ENCODE peak calls at places on chromosomes 1 and 21, in five cellular contexts. P is MM.1S, J is GM23338, X is astrocyte, I is PC-3. D is an unnamed sample. For H3K79me2, the result is how much of the 10 kb centered on the place peaks cover.

GRCh38 chr1:10252508-10252907 is 42.1 kb downstream of the KIF1B start:
- DNase-seq in J (no peak), P (no peak), I (peak), X (peak), D (peak)

GRCh38 chr1:181778630-181779285 is 282.8 kb downstream of the ZNF648 start:
- DNase-seq in X (peak), J (no peak), I (no peak), P (no peak), D (peak)

GRCh38 chr1:71621785-71622184 is 541.0 kb upstream of the ZRANB2 start:
- DNase-seq in X (peak), P (no peak), J (no peak), I (peak), D (no peak)

GRCh38 chr21:18940791-18941190 is 537.2 kb upstream of the TMPRSS15 start:
- DNase-seq in I (peak), J (no peak), P (no peak), X (no peak), D (no peak)

GRCh38 chr1:53091841-53092645 is 30.0 kb downstream of the PODN start:
- DNase-seq in X (peak), I (peak), J (no peak), P (no peak), D (no peak)

GRCh38 chr1:29777522-29777921 is 541.2 kb downstream of the PTPRU start:
- DNase-seq in P (no peak), I (no peak), X (no peak), J (no peak), D (no peak)

GRCh38 chr1:228416217-228416971 is at the start of gene TRIM17:
- DNase-seq in P (no peak), I (no peak), X (no peak), J (peak), D (peak)

GRCh38 chr1:228989676-228989991 is 254.4 kb downstream of the RHOU start:
- DNase-seq in J (no peak), I (no peak), P (no peak), X (no peak), D (no peak)

GRCh38 chr1:112335351-112335750 is 60.7 kb upstream of the CTTNBP2NL start:
- DNase-seq in P (no peak), I (no peak), X (peak), J (no peak), D (no peak)

GRCh38 chr1:179082308-179083030 is 599 bp downstream of the TOR3A start:
- DNase-seq in J (peak), P (peak), X (no peak), I (peak), D (peak)

GRCh38 chr1:34361121-34361520 is 184.4 kb downstream of the C1orf94 start:
- DNase-seq in P (no peak), I (no peak), J (no peak), X (no peak), D (no peak)

GRCh38 chr1:99766378-99766800 is at the start of gene FRRS1:
- DNase-seq in J (peak), P (peak), X (peak), I (peak), D (peak)

GRCh38 chr21:44518684-44519083 is 21.3 kb downstream of the KRTAP10-1 start:
- DNase-seq in P (no peak), X (no peak), I (no peak), J (no peak), D (no peak)

GRCh38 chr1:151157067-151157531 is 650 bp downstream of the TNFAIP8L2 start:
- DNase-seq in X (no peak), I (no peak), J (no peak), P (no peak), D (no peak)

GRCh38 chr1:210262167-210262896 is 29.7 kb downstream of the SERTAD4 start:
- DNase-seq in P (no peak), X (peak), J (no peak), I (peak), D (peak)

GRCh38 chr1:21936366-21937031 is 611 bp downstream of the HSPG2 start:
- DNase-seq in P (no peak), X (no peak), I (peak), J (no peak), D (no peak)

GRCh38 chr1:8727809-8728213 is 89.6 kb downstream of the RERE start:
- DNase-seq in P (no peak), I (no peak), J (no peak), X (no peak), D (no peak)

GRCh38 chr1:183304466-183305122 is 113.6 kb downstream of the NMNAT2 start:
- DNase-seq in X (no peak), P (no peak), J (no peak), I (peak), D (no peak)

GRCh38 chr1:156420209-156421061 is 51.4 kb downstream of the RHBG start:
- DNase-seq in J (peak), I (no peak), P (peak), X (no peak), D (no peak)

GRCh38 chr1:90348934-90349333 is 354.0 kb downstream of the ZNF326 start:
- DNase-seq in J (no peak), X (no peak), I (no peak), P (no peak), D (no peak)

GRCh38 chr1:39936724-39937491 is 18.0 kb upstream of the MFSD2A start:
- DNase-seq in X (no peak), P (no peak), J (no peak), I (no peak), D (no peak)

GRCh38 chr1:205275133-205275532 is 46.4 kb downstream of the NUAK2 start:
- DNase-seq in P (peak), J (no peak), X (no peak), I (no peak), D (no peak)

GRCh38 chr1:45205910-45206721 is at the start of gene ZSWIM5:
- DNase-seq in J (peak), P (peak), I (peak), X (peak), D (peak)

GRCh38 chr1:36401602-36402517 is 4.2 kb upstream of the LSM10 start:
- DNase-seq in J (no peak), X (no peak), I (no peak), P (no peak), D (no peak)

GRCh38 chr21:33541756-33542639 is at the start of gene GART:
- DNase-seq in J (peak), X (peak), I (peak), P (peak), D (peak)

DNA sequence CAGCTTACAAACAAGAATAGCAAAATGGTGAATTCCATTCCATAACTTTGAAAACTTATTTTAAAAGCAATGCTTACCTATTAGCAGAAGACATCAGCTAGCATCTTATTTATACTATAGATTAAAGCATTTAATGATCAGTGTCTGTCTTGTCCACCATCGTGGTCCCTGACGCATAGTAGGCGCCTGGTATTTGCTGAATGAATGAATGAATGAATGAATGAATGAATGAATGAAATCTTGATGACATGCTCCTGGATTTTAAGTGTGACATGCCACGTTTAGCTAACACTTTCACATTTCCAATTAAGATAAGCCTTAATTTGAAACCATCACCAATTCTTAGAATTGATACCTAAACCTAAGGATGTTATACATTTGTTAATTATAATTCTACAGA is 39.9 kb downstream of the COP1 start:
- DNase-seq in I (no peak), P (no peak), J (no peak), X (no peak), D (no peak)
- TF ChIP-seq CTCF in I (no peak), P (no peak), J (no peak), X (no peak), D (no peak)

GRCh38 chr1:48758976-48759375 is 17.7 kb downstream of the BEND5 start:
- DNase-seq in I (no peak), P (no peak), X (no peak), J (no peak), D (no peak)
- H3K79me2 ChIP-seq in I (under half), P (under half), X (under half), J (under half), D (under half)

DNA sequence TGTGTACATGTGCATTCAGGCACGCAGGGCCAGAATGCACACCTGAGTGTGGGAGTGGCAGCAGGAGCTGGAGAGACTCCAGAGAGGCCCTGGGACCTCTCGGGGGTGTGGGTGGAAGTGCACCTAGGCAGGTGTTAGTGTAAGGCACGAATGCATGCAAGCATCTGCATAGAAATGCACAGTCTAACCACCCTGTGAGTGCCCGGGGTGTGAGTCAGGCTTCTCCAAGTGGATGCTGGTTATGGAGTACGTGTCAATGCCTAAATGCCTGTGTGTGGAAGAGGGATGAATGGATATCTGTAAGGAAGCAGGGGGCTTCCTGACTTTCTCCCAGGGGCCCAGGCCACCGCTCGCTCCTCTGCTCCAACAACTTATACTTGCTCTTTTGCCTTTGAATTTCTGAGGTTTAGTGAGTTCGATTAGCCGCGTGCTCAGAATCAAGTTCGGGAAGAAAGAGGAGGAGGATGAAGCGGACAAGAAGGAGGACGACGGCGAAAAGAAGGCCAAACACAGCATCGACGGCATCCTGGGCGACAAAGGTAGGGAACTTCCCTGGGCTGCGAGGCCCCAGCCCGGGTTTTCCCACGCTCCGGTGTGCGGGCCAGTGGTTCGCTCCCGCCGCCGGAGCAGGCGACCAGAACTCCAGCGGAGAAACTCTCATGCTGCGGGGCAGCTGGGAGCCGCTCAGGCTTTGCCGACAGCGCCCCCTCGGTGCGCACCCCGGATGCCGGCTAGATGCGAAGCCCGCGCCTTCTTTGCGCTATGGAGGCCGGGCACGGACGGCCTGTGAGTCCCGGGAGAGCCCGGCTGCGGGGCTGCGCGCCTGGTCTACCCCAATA is 5.4 kb downstream of the PAX7 start:
- DNase-seq in J (peak), X (no peak), P (no peak), I (peak), D (no peak)
- TF ChIP-seq CTCF in J (peak), X (no peak), P (no peak), I (no peak), D (peak)

DNA sequence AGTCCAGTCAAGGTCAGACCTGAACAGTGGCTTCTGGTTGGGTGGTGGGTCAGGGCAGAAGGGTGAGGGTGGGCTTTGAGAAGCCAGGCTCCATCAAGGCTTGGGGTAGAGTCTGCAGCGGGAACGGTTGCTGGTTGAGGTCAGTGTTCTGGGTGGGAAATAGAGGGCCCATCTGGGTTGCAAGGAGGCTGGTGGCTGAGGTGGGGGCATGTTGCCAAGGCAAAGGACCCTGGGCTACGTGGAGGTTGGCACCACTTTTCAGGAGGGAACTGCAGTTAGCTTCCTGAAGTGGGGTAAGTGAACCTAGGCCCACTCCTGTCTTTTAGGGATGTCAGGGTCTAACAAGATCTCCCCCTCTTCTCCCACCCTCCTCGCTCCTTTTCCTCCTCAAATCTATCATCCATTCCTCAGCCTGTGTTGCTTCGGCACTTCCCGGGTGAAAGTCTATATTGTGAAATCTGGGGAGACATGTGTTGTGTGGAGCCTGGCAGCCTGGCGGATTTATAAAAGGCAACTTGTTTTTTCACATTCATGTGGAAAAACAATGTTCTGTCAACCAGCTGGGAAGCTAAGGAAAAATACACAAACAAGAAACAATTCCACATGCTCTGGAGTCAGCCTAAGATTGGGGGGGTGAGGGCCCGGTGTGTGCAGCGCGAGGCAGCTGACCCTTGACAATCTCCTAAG is 1.5 kb downstream of the IL22RA1 start:
- DNase-seq in P (no peak), I (no peak), J (no peak), X (no peak), D (peak)
- H3K79me2 ChIP-seq in P (under half), I (under half), J (under half), X (under half), D (under half)

GRCh38 chr1:87089823-87090222 is 175.4 kb downstream of the HS2ST1 start:
- DNase-seq in P (peak), X (no peak), J (peak), I (no peak), D (no peak)

GRCh38 chr1:87089070-87089736 is 174.8 kb downstream of the HS2ST1 start:
- DNase-seq in X (no peak), I (peak), P (peak), J (no peak), D (no peak)

GRCh38 chr1:87086120-87086519 is 171.7 kb downstream of the HS2ST1 start:
- DNase-seq in I (no peak), P (peak), X (no peak), J (no peak), D (no peak)

GRCh38 chr1:87084247-87084836 is 169.9 kb downstream of the HS2ST1 start:
- DNase-seq in P (peak), X (peak), J (peak), I (peak), D (peak)
- TF ChIP-seq CTCF in P (peak), X (peak), J (peak), I (peak), D (peak)

DNA sequence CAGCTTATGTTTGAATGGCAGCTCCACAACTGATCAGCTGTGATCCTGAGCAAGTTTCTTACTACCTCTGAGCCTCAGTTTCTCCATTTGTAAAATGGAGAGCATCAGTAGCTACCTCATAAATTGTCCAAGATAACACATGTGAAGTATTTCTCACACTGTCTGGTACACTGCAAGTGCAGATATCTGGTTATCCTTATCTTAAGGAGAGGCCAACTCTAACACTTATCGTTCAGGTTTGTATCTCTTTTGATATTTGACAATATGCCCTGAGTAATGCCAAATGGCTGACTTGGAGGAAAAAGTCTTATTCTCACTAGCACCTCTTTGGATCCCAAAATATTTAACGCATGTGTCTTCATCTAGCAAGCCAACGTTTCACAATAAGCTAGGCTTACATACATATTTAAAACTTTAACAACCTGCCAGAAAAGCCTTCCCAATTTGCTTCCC is 2.7 kb downstream of the CSRP1 start:
- DNase-seq in J (no peak), X (peak), P (no peak), I (no peak), D (no peak)
- H3K79me2 ChIP-seq in J (under half), X (half or more), P (half or more), I (half or more), D (under half)

DNA sequence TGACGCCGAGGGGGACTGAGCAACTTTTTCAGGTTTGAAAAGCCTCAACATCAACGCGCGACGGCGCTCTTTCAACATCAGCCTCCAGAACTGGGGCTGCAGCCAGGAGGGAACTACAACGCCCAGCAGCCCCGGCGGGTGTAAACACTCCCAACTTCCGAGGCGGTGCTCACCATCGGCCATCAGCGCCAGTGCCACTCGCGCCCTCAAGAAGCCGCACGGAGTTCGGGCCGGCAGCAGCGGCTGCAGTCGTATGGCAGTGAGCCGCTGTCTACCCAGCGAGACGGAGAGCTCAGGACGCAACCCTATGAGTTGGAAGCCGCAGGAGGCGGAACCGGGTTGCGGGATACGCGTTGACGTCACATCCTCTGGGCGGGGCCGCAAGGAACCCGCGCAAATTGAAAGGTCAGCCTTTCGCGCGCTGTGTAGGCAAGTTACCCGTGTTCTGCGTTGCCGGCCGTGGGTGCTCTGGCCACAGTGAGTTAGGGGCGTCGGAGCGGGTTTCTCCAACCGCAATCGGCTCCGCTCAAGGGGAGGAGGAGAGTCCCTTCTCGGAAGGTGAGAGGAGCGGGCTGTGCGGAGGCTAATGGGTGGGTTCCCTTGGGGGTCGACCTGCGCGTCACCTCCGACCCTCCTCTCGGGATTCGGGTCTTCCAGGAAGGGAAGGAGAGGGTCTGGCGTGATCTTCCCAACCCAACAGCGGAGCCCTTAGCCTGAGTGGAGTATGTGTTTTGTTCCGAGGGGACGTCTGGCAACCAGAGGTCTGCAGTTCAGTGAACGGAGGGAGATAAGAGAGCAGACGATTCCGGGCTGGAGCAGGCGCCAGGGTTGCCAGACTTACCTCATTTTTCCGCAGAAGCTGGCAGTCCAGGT is at the start of gene EXO1:
- DNase-seq in J (peak), I (peak), P (peak), X (peak), D (peak)
- TF ChIP-seq CTCF in J (no peak), I (peak), P (peak), X (peak), D (peak)